ENCODE peak calls at places on chromosomes 1 and 21, in four cellular contexts. One of them, this sample, is unnamed.
A peak's percentile ranks its signal among the peaks of the same experiment; 100 is the strongest.

GRCh38 chr1:195763146-195763906 is 844.9 kb downstream of the KCNT2 start:
- DNase-seq in left ventricle myocardium inferior: no peak
- DNase-seq in GM12878: no peak
- DNase-seq in CD8-positive, alpha-beta T cell: no peak
- DNase-seq in this sample: no peak

GRCh38 chr21:33434770-33435360 is 31.7 kb downstream of the IFNGR2 start:
- DNase-seq in CD8-positive, alpha-beta T cell: no peak
- DNase-seq in GM12878: peak; percentile 99
- DNase-seq in left ventricle myocardium inferior: no peak
- DNase-seq in this sample: no peak

GRCh38 chr1:228379165-228379460 is 27.5 kb downstream of the TRIM11 start:
- DNase-seq in GM12878: no peak
- DNase-seq in left ventricle myocardium inferior: no peak
- DNase-seq in CD8-positive, alpha-beta T cell: no peak
- DNase-seq in this sample: no peak

GRCh38 chr1:167987174-167987573 is 50.3 kb upstream of the MPC2 start:
- DNase-seq in left ventricle myocardium inferior: no peak
- DNase-seq in GM12878: no peak
- DNase-seq in CD8-positive, alpha-beta T cell: no peak
- DNase-seq in this sample: no peak

GRCh38 chr1:4597020-4597419 is 57.4 kb upstream of the AJAP1 start:
- DNase-seq in left ventricle myocardium inferior: no peak
- DNase-seq in GM12878: no peak
- DNase-seq in CD8-positive, alpha-beta T cell: no peak
- DNase-seq in this sample: no peak

GRCh38 chr1:99656701-99657100 is 10.8 kb downstream of the PALMD start:
- DNase-seq in CD8-positive, alpha-beta T cell: no peak
- DNase-seq in left ventricle myocardium inferior: no peak
- DNase-seq in GM12878: no peak
- DNase-seq in this sample: no peak

GRCh38 chr21:37071561-37072238 is 1.2 kb downstream of the PIGP start:
- DNase-seq in left ventricle myocardium inferior: peak; percentile 46
- DNase-seq in CD8-positive, alpha-beta T cell: no peak
- DNase-seq in GM12878: no peak
- DNase-seq in this sample: no peak

GRCh38 chr1:66984491-66984890 is 59.7 kb downstream of the MIER1 start:
- DNase-seq in left ventricle myocardium inferior: no peak
- DNase-seq in CD8-positive, alpha-beta T cell: no peak
- DNase-seq in GM12878: peak; percentile 62
- DNase-seq in this sample: no peak

GRCh38 chr1:3674100-3675094 is 22.1 kb downstream of the TP73 start:
- DNase-seq in GM12878: peak; percentile 60
- DNase-seq in left ventricle myocardium inferior: no peak
- DNase-seq in CD8-positive, alpha-beta T cell: no peak
- DNase-seq in this sample: no peak

GRCh38 chr21:33254766-33255165 is 11.4 kb upstream of the IL10RB start:
- DNase-seq in left ventricle myocardium inferior: no peak
- DNase-seq in GM12878: no peak
- DNase-seq in CD8-positive, alpha-beta T cell: no peak
- DNase-seq in this sample: no peak

GRCh38 chr1:67793562-67793961 is 39.7 kb downstream of the GNG12 start:
- DNase-seq in CD8-positive, alpha-beta T cell: no peak
- DNase-seq in GM12878: no peak
- DNase-seq in left ventricle myocardium inferior: no peak
- DNase-seq in this sample: no peak

GRCh38 chr1:61645476-61645875 is 79.5 kb downstream of the TM2D1 start:
- DNase-seq in GM12878: no peak
- DNase-seq in CD8-positive, alpha-beta T cell: no peak
- DNase-seq in left ventricle myocardium inferior: no peak
- DNase-seq in this sample: no peak

GRCh38 chr21:33817663-33818433 is 97.8 kb downstream of the ATP5PO start:
- DNase-seq in CD8-positive, alpha-beta T cell: no peak
- DNase-seq in left ventricle myocardium inferior: no peak
- DNase-seq in GM12878: no peak
- DNase-seq in this sample: no peak

GRCh38 chr1:6891781-6892579 is 106.7 kb downstream of the CAMTA1 start:
- DNase-seq in GM12878: no peak
- DNase-seq in CD8-positive, alpha-beta T cell: no peak
- DNase-seq in left ventricle myocardium inferior: no peak
- DNase-seq in this sample: no peak

GRCh38 chr1:53135735-53136114 is 6.7 kb downstream of the SLC1A7 start:
- DNase-seq in left ventricle myocardium inferior: no peak
- DNase-seq in CD8-positive, alpha-beta T cell: no peak
- DNase-seq in GM12878: no peak
- DNase-seq in this sample: no peak

GRCh38 chr21:46067505-46068201 is 30.3 kb upstream of the COL6A2 start:
- DNase-seq in left ventricle myocardium inferior: no peak
- DNase-seq in CD8-positive, alpha-beta T cell: no peak
- DNase-seq in GM12878: no peak
- DNase-seq in this sample: no peak

GRCh38 chr1:13582713-13583443 is 754 bp upstream of the PDPN start:
- DNase-seq in CD8-positive, alpha-beta T cell: no peak
- DNase-seq in left ventricle myocardium inferior: no peak
- DNase-seq in GM12878: no peak
- DNase-seq in this sample: no peak

GRCh38 chr21:28822882-28823335 is 169.8 kb downstream of the LTN1 start:
- DNase-seq in CD8-positive, alpha-beta T cell: no peak
- DNase-seq in GM12878: no peak
- DNase-seq in left ventricle myocardium inferior: no peak
- DNase-seq in this sample: no peak

GRCh38 chr1:25553749-25554425 is 10.5 kb downstream of the LDLRAP1 start:
- DNase-seq in CD8-positive, alpha-beta T cell: no peak
- DNase-seq in left ventricle myocardium inferior: no peak
- DNase-seq in GM12878: no peak
- DNase-seq in this sample: no peak

GRCh38 chr1:7259955-7260354 is 474.7 kb downstream of the CAMTA1 start:
- DNase-seq in CD8-positive, alpha-beta T cell: no peak
- DNase-seq in GM12878: no peak
- DNase-seq in left ventricle myocardium inferior: no peak
- DNase-seq in this sample: no peak

GRCh38 chr1:112713466-112714312 is 1.4 kb downstream of the PPM1J start:
- DNase-seq in GM12878: no peak
- DNase-seq in left ventricle myocardium inferior: no peak
- DNase-seq in CD8-positive, alpha-beta T cell: no peak
- DNase-seq in this sample: no peak

GRCh38 chr1:161119017-161119378 is 1.1 kb downstream of the NIT1 start:
- DNase-seq in CD8-positive, alpha-beta T cell: no peak
- DNase-seq in GM12878: no peak
- DNase-seq in left ventricle myocardium inferior: peak; percentile 47
- DNase-seq in this sample: no peak

GRCh38 chr1:152442765-152443164 is 28.7 kb upstream of the CRNN start:
- DNase-seq in CD8-positive, alpha-beta T cell: no peak
- DNase-seq in GM12878: no peak
- DNase-seq in left ventricle myocardium inferior: no peak
- DNase-seq in this sample: no peak

GRCh38 chr1:6801998-6802397 is 16.7 kb downstream of the CAMTA1 start:
- DNase-seq in GM12878: no peak
- DNase-seq in left ventricle myocardium inferior: no peak
- DNase-seq in CD8-positive, alpha-beta T cell: no peak
- DNase-seq in this sample: no peak

GRCh38 chr1:12415239-12415543 is 185.4 kb downstream of the VPS13D start:
- DNase-seq in CD8-positive, alpha-beta T cell: no peak
- DNase-seq in GM12878: no peak
- DNase-seq in left ventricle myocardium inferior: no peak
- DNase-seq in this sample: no peak

GRCh38 chr1:244154882-244155531 is 103.9 kb downstream of the ZBTB18 start:
- DNase-seq in left ventricle myocardium inferior: no peak
- DNase-seq in CD8-positive, alpha-beta T cell: no peak
- DNase-seq in GM12878: no peak
- DNase-seq in this sample: no peak

GRCh38 chr1:114082047-114082630 is 71.5 kb downstream of the SYT6 start:
- DNase-seq in CD8-positive, alpha-beta T cell: no peak
- DNase-seq in GM12878: no peak
- DNase-seq in left ventricle myocardium inferior: no peak
- DNase-seq in this sample: no peak

GRCh38 chr1:230744382-230744781 is 2.8 kb upstream of the CAPN9 start:
- DNase-seq in GM12878: no peak
- DNase-seq in CD8-positive, alpha-beta T cell: no peak
- DNase-seq in left ventricle myocardium inferior: no peak
- DNase-seq in this sample: no peak

GRCh38 chr21:42237577-42237976 is 18.6 kb downstream of the ABCG1 start:
- DNase-seq in CD8-positive, alpha-beta T cell: no peak
- DNase-seq in left ventricle myocardium inferior: no peak
- DNase-seq in GM12878: no peak
- DNase-seq in this sample: no peak

GRCh38 chr21:20647603-20648002 is 350.6 kb upstream of the NCAM2 start:
- DNase-seq in GM12878: no peak
- DNase-seq in left ventricle myocardium inferior: no peak
- DNase-seq in CD8-positive, alpha-beta T cell: no peak
- DNase-seq in this sample: no peak

GRCh38 chr1:203797948-203798347 is 2.5 kb downstream of the ZBED6 start:
- DNase-seq in GM12878: no peak
- DNase-seq in left ventricle myocardium inferior: no peak
- DNase-seq in CD8-positive, alpha-beta T cell: no peak
- DNase-seq in this sample: no peak

GRCh38 chr1:45730075-45730779 is 20.2 kb downstream of the IPP start:
- DNase-seq in GM12878: no peak
- DNase-seq in left ventricle myocardium inferior: no peak
- DNase-seq in CD8-positive, alpha-beta T cell: no peak
- DNase-seq in this sample: no peak

GRCh38 chr1:54220004-54220811 is 20.2 kb downstream of the MRPL37 start:
- DNase-seq in CD8-positive, alpha-beta T cell: no peak
- DNase-seq in left ventricle myocardium inferior: peak; percentile 65
- DNase-seq in GM12878: no peak
- DNase-seq in this sample: no peak

GRCh38 chr1:164644774-164645634 is 86.0 kb downstream of the PBX1 start:
- DNase-seq in GM12878: no peak
- DNase-seq in CD8-positive, alpha-beta T cell: no peak
- DNase-seq in left ventricle myocardium inferior: no peak
- DNase-seq in this sample: no peak

GRCh38 chr1:223340637-223341036 is 23.3 kb downstream of the SUSD4 start:
- DNase-seq in CD8-positive, alpha-beta T cell: no peak
- DNase-seq in left ventricle myocardium inferior: no peak
- DNase-seq in GM12878: no peak
- DNase-seq in this sample: no peak

GRCh38 chr1:231918239-231919015 is 291.8 kb downstream of the DISC1 start:
- DNase-seq in GM12878: peak; percentile 8
- DNase-seq in CD8-positive, alpha-beta T cell: peak; percentile 2
- DNase-seq in left ventricle myocardium inferior: no peak
- DNase-seq in this sample: no peak

GRCh38 chr1:71231751-71232150 is 150.9 kb upstream of the ZRANB2 start:
- DNase-seq in left ventricle myocardium inferior: no peak
- DNase-seq in CD8-positive, alpha-beta T cell: no peak
- DNase-seq in GM12878: no peak
- DNase-seq in this sample: no peak

DNA sequence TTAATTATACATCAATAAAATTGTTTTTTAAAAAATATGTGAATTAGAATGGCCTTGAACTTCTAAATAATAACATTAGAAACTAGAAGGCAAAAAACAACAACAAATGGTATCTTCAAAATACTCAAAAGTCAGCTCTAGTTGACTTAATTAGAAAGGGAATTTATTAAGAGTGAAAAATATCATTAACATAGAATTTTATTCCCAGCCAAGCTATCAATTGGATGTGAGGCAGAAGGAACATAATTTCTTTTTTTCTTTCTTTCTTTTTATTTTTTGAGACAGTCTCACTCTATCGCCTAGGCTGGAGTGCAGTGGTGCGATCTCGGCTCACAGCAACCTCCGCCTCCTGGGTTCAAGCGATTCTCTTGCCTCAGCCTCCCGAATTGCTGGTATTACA is 51.2 kb upstream of the CAPZB start:
- DNase-seq in CD8-positive, alpha-beta T cell: no peak
- DNase-seq in left ventricle myocardium inferior: no peak
- DNase-seq in GM12878: no peak
- DNase-seq in this sample: no peak
- H3K4me1 ChIP-seq in CD8-positive, alpha-beta T cell: no peaks in the 10 kb centered on the region
- H3K4me1 ChIP-seq in left ventricle myocardium inferior: peaks cover 10% of the 10 kb centered on the region
- H3K4me1 ChIP-seq in GM12878: no peaks in the 10 kb centered on the region
- H3K4me1 ChIP-seq in this sample: no peaks in the 10 kb centered on the region

GRCh38 chr1:169339773-169340172 is 27.8 kb downstream of the NME7 start:
- DNase-seq in left ventricle myocardium inferior: no peak
- DNase-seq in GM12878: no peak
- DNase-seq in CD8-positive, alpha-beta T cell: no peak
- DNase-seq in this sample: no peak
- H3K4me1 ChIP-seq in left ventricle myocardium inferior: no peaks in the 10 kb centered on the region
- H3K4me1 ChIP-seq in GM12878: no peaks in the 10 kb centered on the region
- H3K4me1 ChIP-seq in CD8-positive, alpha-beta T cell: no peaks in the 10 kb centered on the region
- H3K4me1 ChIP-seq in this sample: no peaks in the 10 kb centered on the region

DNA sequence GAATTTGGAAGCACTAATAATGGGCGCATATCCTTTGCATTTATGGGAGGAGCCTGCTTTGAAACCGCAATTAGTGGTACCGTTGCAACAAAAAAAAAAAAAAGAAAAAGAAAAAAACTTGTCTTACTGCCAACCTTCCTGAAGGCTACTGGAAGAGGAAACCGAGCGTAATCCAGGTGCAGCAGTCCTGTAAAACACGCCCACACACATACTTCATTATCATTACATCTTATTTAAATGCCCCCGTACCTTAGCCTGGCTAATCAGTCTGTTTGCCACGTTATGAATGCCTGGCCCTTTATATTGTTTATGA is 686 bp upstream of the ZNF281 start:
- DNase-seq in left ventricle myocardium inferior: no peak
- DNase-seq in GM12878: no peak
- DNase-seq in CD8-positive, alpha-beta T cell: no peak
- DNase-seq in this sample: no peak
- H3K4me1 ChIP-seq in left ventricle myocardium inferior: peaks cover 53% of the 10 kb centered on the region
- H3K4me1 ChIP-seq in GM12878: peaks cover 21% of the 10 kb centered on the region
- H3K4me1 ChIP-seq in CD8-positive, alpha-beta T cell: peaks cover 42% of the 10 kb centered on the region
- H3K4me1 ChIP-seq in this sample: peaks cover 46% of the 10 kb centered on the region

GRCh38 chr1:214439352-214440119 is 111.9 kb downstream of the PTPN14 start:
- DNase-seq in GM12878: peak; percentile 60
- DNase-seq in CD8-positive, alpha-beta T cell: no peak
- DNase-seq in left ventricle myocardium inferior: no peak
- DNase-seq in this sample: no peak

GRCh38 chr1:214438530-214438929 is 112.9 kb downstream of the PTPN14 start:
- DNase-seq in CD8-positive, alpha-beta T cell: no peak
- DNase-seq in left ventricle myocardium inferior: no peak
- DNase-seq in GM12878: no peak
- DNase-seq in this sample: no peak

GRCh38 chr1:214438059-214438458 is 113.3 kb downstream of the PTPN14 start:
- DNase-seq in left ventricle myocardium inferior: peak; percentile 16
- DNase-seq in CD8-positive, alpha-beta T cell: no peak
- DNase-seq in GM12878: no peak
- DNase-seq in this sample: no peak

GRCh38 chr1:214440219-214440965 is 111.0 kb downstream of the PTPN14 start:
- DNase-seq in left ventricle myocardium inferior: no peak
- DNase-seq in GM12878: no peak
- DNase-seq in CD8-positive, alpha-beta T cell: no peak
- DNase-seq in this sample: no peak

GRCh38 chr1:214441119-214441518 is 110.3 kb downstream of the PTPN14 start:
- DNase-seq in CD8-positive, alpha-beta T cell: no peak
- DNase-seq in left ventricle myocardium inferior: no peak
- DNase-seq in GM12878: no peak
- DNase-seq in this sample: no peak
- H3K4me1 ChIP-seq in CD8-positive, alpha-beta T cell: no peaks in the 10 kb centered on the region
- H3K4me1 ChIP-seq in left ventricle myocardium inferior: peaks cover 63% of the 10 kb centered on the region
- H3K4me1 ChIP-seq in GM12878: peaks cover 12% of the 10 kb centered on the region
- H3K4me1 ChIP-seq in this sample: peaks cover 11% of the 10 kb centered on the region